ENCODE peak calls at places on chromosomes 13 and 19, in six cellular contexts. X, A, Q, R, T and F are unnamed samples.

GRCh38 chr13:107005577-107005976 is 437.6 kb upstream of the ARGLU1 start:
- DNase-seq in X (no peak), A (no peak), Q (no peak), R (no peak), T (no peak), F (no peak)

GRCh38 chr13:71912524-71912923 is 45.5 kb upstream of the DACH1 start:
- DNase-seq in X (no peak), A (no peak), Q (no peak), R (no peak), T (no peak), F (no peak)

GRCh38 chr19:7701654-7702457 is at the start of gene FCER2:
- DNase-seq in X (no peak), A (no peak), Q (no peak), R (no peak), T (no peak), F (no peak)

GRCh38 chr13:63351081-63351480 is 1935.4 kb upstream of the PCDH20 start:
- DNase-seq in X (no peak), A (no peak), Q (no peak), R (no peak), T (no peak), F (no peak)

GRCh38 chr19:16359074-16359473 is 34.4 kb downstream of the KLF2 start:
- DNase-seq in X (no peak), A (no peak), Q (no peak), R (no peak), T (no peak), F (no peak)

GRCh38 chr13:30789360-30789862 is 54.1 kb downstream of the ALOX5AP start:
- DNase-seq in X (no peak), A (no peak), Q (no peak), R (no peak), T (no peak), F (no peak)

GRCh38 chr13:111476197-111476596 is 155.8 kb downstream of the TEX29 start:
- DNase-seq in X (no peak), A (no peak), Q (no peak), R (no peak), T (no peak), F (peak; percentile 28)

GRCh38 chr19:14368011-14368513 is 13.2 kb upstream of the ADGRE5 start:
- DNase-seq in X (no peak), A (no peak), Q (no peak), R (no peak), T (no peak), F (no peak)

GRCh38 chr13:42393573-42394360 is 121.8 kb downstream of the AKAP11 start:
- DNase-seq in X (no peak), A (no peak), Q (no peak), R (no peak), T (no peak), F (no peak)

GRCh38 chr19:43759515-43759914 is 4.8 kb upstream of the SMG9 start:
- DNase-seq in X (no peak), A (peak; percentile 82), Q (no peak), R (no peak), T (peak; percentile 98), F (no peak)

GRCh38 chr13:39365879-39366278 is 237.1 kb downstream of the LHFPL6 start:
- DNase-seq in X (no peak), A (no peak), Q (no peak), R (no peak), T (no peak), F (no peak)

GRCh38 chr13:75307370-75307984 is 174.5 kb downstream of the TBC1D4 start:
- DNase-seq in X (no peak), A (no peak), Q (no peak), R (no peak), T (no peak), F (no peak)

GRCh38 chr13:51838235-51838846 is 6.6 kb downstream of the TMEM272 start:
- DNase-seq in X (no peak), A (no peak), Q (no peak), R (no peak), T (no peak), F (no peak)

GRCh38 chr19:16598848-16599247 is 26.6 kb upstream of the SLC35E1 start:
- DNase-seq in X (no peak), A (no peak), Q (no peak), R (no peak), T (no peak), F (no peak)

GRCh38 chr13:40026174-40026585 is 370.7 kb downstream of the COG6 start:
- DNase-seq in X (no peak), A (no peak), Q (no peak), R (no peak), T (no peak), F (no peak)

GRCh38 chr19:38838208-38838985 is 6.8 kb upstream of the ECH1 start:
- DNase-seq in X (no peak), A (peak; percentile 62), Q (no peak), R (no peak), T (peak; percentile 98), F (no peak)

GRCh38 chr13:59856281-59856810 is 307.4 kb downstream of the DIAPH3 start:
- DNase-seq in X (no peak), A (no peak), Q (no peak), R (no peak), T (no peak), F (no peak)

GRCh38 chr13:75788494-75788991 is 152.4 kb downstream of the LMO7 start:
- DNase-seq in X (no peak), A (peak; percentile 48), Q (peak; percentile 85), R (no peak), T (no peak), F (no peak)

GRCh38 chr13:24746618-24747247 is 17.2 kb upstream of the RNF17 start:
- DNase-seq in X (no peak), A (peak; percentile 28), Q (no peak), R (no peak), T (no peak), F (no peak)

GRCh38 chr13:31521466-31521865 is 217.9 kb upstream of the RXFP2 start:
- DNase-seq in X (no peak), A (no peak), Q (no peak), R (no peak), T (no peak), F (no peak)

GRCh38 chr19:38204096-38204495 is 19.9 kb downstream of the DPF1 start:
- DNase-seq in X (no peak), A (no peak), Q (no peak), R (no peak), T (no peak), F (no peak)

GRCh38 chr13:62510906-62511655 is 1095.4 kb upstream of the PCDH20 start:
- DNase-seq in X (no peak), A (no peak), Q (no peak), R (no peak), T (no peak), F (no peak)

GRCh38 chr13:24107955-24108614 is 52.4 kb upstream of the SPATA13 start:
- DNase-seq in X (no peak), A (no peak), Q (peak; percentile 16), R (no peak), T (no peak), F (no peak)

GRCh38 chr19:18274776-18275356 is 614 bp upstream of the IQCN start:
- DNase-seq in X (peak; percentile 76), A (peak; percentile 81), Q (no peak), R (no peak), T (no peak), F (peak; percentile 92)

GRCh38 chr19:56066152-56067023 is 54.7 kb downstream of the ZNF787 start:
- DNase-seq in X (no peak), A (peak; percentile 58), Q (peak; percentile 4), R (peak; percentile 41), T (no peak), F (no peak)

GRCh38 chr13:71240906-71241305 is 626.1 kb downstream of the DACH1 start:
- DNase-seq in X (no peak), A (no peak), Q (no peak), R (no peak), T (no peak), F (no peak)

GRCh38 chr19:4829001-4829712 is 2.4 kb downstream of the TICAM1 start:
- DNase-seq in X (no peak), A (no peak), Q (no peak), R (no peak), T (no peak), F (no peak)

GRCh38 chr19:39098365-39099269 is 14.4 kb downstream of the ACP7 start:
- DNase-seq in X (no peak), A (no peak), Q (no peak), R (no peak), T (no peak), F (no peak)

GRCh38 chr19:46218160-46218559 is 11.4 kb upstream of the IGFL1 start:
- DNase-seq in X (no peak), A (peak; percentile 56), Q (no peak), R (no peak), T (no peak), F (no peak)

GRCh38 chr19:3243851-3244700 is 19.6 kb downstream of the CELF5 start:
- DNase-seq in X (no peak), A (peak; percentile 49), Q (peak; percentile 23), R (no peak), T (peak; percentile 36), F (no peak)

GRCh38 chr13:62094937-62095336 is 679.3 kb upstream of the PCDH20 start:
- DNase-seq in X (no peak), A (no peak), Q (no peak), R (no peak), T (no peak), F (no peak)

GRCh38 chr13:34733720-34734119 is 208.3 kb upstream of the NBEA start:
- DNase-seq in X (no peak), A (no peak), Q (no peak), R (no peak), T (no peak), F (no peak)

DNA sequence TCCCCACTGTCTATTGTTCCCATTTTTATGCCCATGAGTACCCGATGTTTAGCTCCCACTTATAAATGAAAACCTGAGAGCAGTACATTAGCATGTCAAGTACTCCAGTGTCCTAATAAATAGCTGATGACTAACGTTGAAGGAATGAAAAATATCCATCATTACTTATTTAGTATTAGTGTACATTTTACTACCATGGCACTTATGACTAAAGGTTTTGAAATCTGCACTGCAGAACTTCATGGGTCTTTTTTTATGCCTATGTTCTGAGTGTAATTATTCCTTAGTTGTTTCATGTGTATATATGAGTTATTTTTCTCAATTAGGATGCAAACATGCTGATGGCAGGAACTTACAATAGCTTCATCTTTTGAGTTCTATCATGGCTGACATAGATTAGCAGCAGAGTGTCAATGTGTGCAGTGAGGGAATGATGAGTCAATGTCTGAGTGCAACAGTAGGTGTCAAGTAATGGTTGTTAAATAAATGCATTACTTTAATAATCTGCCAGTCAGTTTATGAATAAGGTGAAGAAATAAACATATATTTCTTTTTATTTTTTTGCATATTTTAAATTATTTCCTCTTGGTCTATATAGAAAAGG is 188.4 kb downstream of the ITGBL1 start:
- DNase-seq in X (no peak), A (peak; percentile 20), Q (peak; percentile 18), R (no peak), T (peak; percentile 36), F (no peak)
- H3K4me3 ChIP-seq in X (no peak overlapping the region), A (no peak overlapping the region), Q (no peak overlapping the region), R (no peak overlapping the region), T (no peak overlapping the region), F (no peak overlapping the region)

GRCh38 chr19:47229674-47230121 is 1.3 kb downstream of the BBC3 start:
- DNase-seq in X (no peak), A (peak; percentile 53), Q (no peak), R (no peak), T (no peak), F (no peak)
- H3K27ac ChIP-seq in X (peak overlapping the region; percentile 93), A (peak overlapping the region; percentile 98), Q (peak overlapping the region; percentile 52), R (peak overlapping the region; percentile 59), T (peak overlapping the region; percentile 47), F (peak overlapping the region; percentile 98)

GRCh38 chr19:51179297-51179696 is 37.2 kb downstream of the SIGLEC7 start:
- DNase-seq in X (no peak), A (no peak), Q (no peak), R (no peak), T (no peak), F (no peak)
- TF ChIP-seq CTCF in X (no peak), A (no peak), Q (no peak), R (no peak), T (no peak), F (no peak)

GRCh38 chr19:40252395-40252794 is 25.9 kb upstream of the CCNP start:
- DNase-seq in X (no peak), A (no peak), Q (no peak), R (no peak), T (no peak), F (no peak)
- H3K4me3 ChIP-seq in X (no peak overlapping the region), A (no peak overlapping the region), Q (no peak overlapping the region), R (no peak overlapping the region), T (no peak overlapping the region), F (no peak overlapping the region)